ENCODE peak calls at places on chromosomes 1 and 21, in seven cellular contexts. One of them, this sample, is unnamed.

GRCh38 chr1:61300899-61301298 is 218.5 kb downstream of the NFIA start:
- DNase-seq in iPS DF 6.9: no peak
- DNase-seq in testis: no peak
- DNase-seq in fibroblast of lung: no peak
- DNase-seq in retinal pigment epithelial cell: no peak
- DNase-seq in tibial nerve: no peak
- DNase-seq in CD8-positive, alpha-beta T cell: no peak
- DNase-seq in this sample: no peak

GRCh38 chr21:44517175-44517899 is 22.7 kb downstream of the KRTAP10-1 start:
- DNase-seq in iPS DF 6.9: no peak
- DNase-seq in testis: peak
- DNase-seq in fibroblast of lung: peak
- DNase-seq in retinal pigment epithelial cell: no peak
- DNase-seq in tibial nerve: no peak
- DNase-seq in CD8-positive, alpha-beta T cell: no peak
- DNase-seq in this sample: peak

GRCh38 chr1:164617607-164618564 is 58.9 kb downstream of the PBX1 start:
- DNase-seq in iPS DF 6.9: no peak
- DNase-seq in testis: no peak
- DNase-seq in fibroblast of lung: no peak
- DNase-seq in retinal pigment epithelial cell: no peak
- DNase-seq in tibial nerve: peak
- DNase-seq in CD8-positive, alpha-beta T cell: no peak
- DNase-seq in this sample: no peak

GRCh38 chr1:155173478-155174333 is at the start of gene TRIM46:
- DNase-seq in iPS DF 6.9: no peak
- DNase-seq in testis: no peak
- DNase-seq in fibroblast of lung: peak
- DNase-seq in retinal pigment epithelial cell: no peak
- DNase-seq in tibial nerve: no peak
- DNase-seq in CD8-positive, alpha-beta T cell: peak
- DNase-seq in this sample: no peak

GRCh38 chr1:157234705-157235273 is 96.6 kb upstream of the ETV3 start:
- DNase-seq in iPS DF 6.9: no peak
- DNase-seq in testis: no peak
- DNase-seq in fibroblast of lung: no peak
- DNase-seq in retinal pigment epithelial cell: no peak
- DNase-seq in tibial nerve: no peak
- DNase-seq in CD8-positive, alpha-beta T cell: no peak
- DNase-seq in this sample: no peak

GRCh38 chr1:236888903-236889302 is 93.8 kb downstream of the MTR start:
- DNase-seq in iPS DF 6.9: no peak
- DNase-seq in testis: peak
- DNase-seq in fibroblast of lung: no peak
- DNase-seq in retinal pigment epithelial cell: no peak
- DNase-seq in tibial nerve: no peak
- DNase-seq in CD8-positive, alpha-beta T cell: no peak
- DNase-seq in this sample: no peak

GRCh38 chr1:214842856-214843255 is 239.7 kb upstream of the KCNK2 start:
- DNase-seq in iPS DF 6.9: no peak
- DNase-seq in testis: no peak
- DNase-seq in fibroblast of lung: peak
- DNase-seq in retinal pigment epithelial cell: no peak
- DNase-seq in tibial nerve: no peak
- DNase-seq in CD8-positive, alpha-beta T cell: no peak
- DNase-seq in this sample: no peak

GRCh38 chr1:40774266-40774998 is 9.2 kb upstream of the KCNQ4 start:
- DNase-seq in iPS DF 6.9: peak
- DNase-seq in testis: peak
- DNase-seq in fibroblast of lung: peak
- DNase-seq in retinal pigment epithelial cell: no peak
- DNase-seq in tibial nerve: peak
- DNase-seq in CD8-positive, alpha-beta T cell: peak
- DNase-seq in this sample: peak

GRCh38 chr21:34702341-34702807 is 33.6 kb downstream of the CLIC6 start:
- DNase-seq in iPS DF 6.9: no peak
- DNase-seq in testis: no peak
- DNase-seq in fibroblast of lung: peak
- DNase-seq in retinal pigment epithelial cell: no peak
- DNase-seq in tibial nerve: peak
- DNase-seq in CD8-positive, alpha-beta T cell: no peak
- DNase-seq in this sample: no peak

GRCh38 chr21:42878678-42878992 is 704 bp downstream of the WDR4 start:
- DNase-seq in iPS DF 6.9: no peak
- DNase-seq in testis: no peak
- DNase-seq in fibroblast of lung: no peak
- DNase-seq in retinal pigment epithelial cell: no peak
- DNase-seq in tibial nerve: no peak
- DNase-seq in CD8-positive, alpha-beta T cell: no peak
- DNase-seq in this sample: no peak

GRCh38 chr1:240575976-240576666 is 35.8 kb downstream of the GREM2 start:
- DNase-seq in iPS DF 6.9: no peak
- DNase-seq in testis: no peak
- DNase-seq in fibroblast of lung: peak
- DNase-seq in retinal pigment epithelial cell: no peak
- DNase-seq in tibial nerve: peak
- DNase-seq in CD8-positive, alpha-beta T cell: no peak
- DNase-seq in this sample: no peak

GRCh38 chr1:213720032-213720431 is 267.7 kb upstream of the PROX1 start:
- DNase-seq in iPS DF 6.9: no peak
- DNase-seq in testis: no peak
- DNase-seq in fibroblast of lung: no peak
- DNase-seq in retinal pigment epithelial cell: no peak
- DNase-seq in tibial nerve: no peak
- DNase-seq in CD8-positive, alpha-beta T cell: no peak
- DNase-seq in this sample: no peak

GRCh38 chr1:153646672-153647374 is 11.7 kb upstream of the SNAPIN start:
- DNase-seq in iPS DF 6.9: no peak
- DNase-seq in testis: no peak
- DNase-seq in fibroblast of lung: no peak
- DNase-seq in retinal pigment epithelial cell: no peak
- DNase-seq in tibial nerve: no peak
- DNase-seq in CD8-positive, alpha-beta T cell: no peak
- DNase-seq in this sample: no peak

GRCh38 chr1:46489169-46489637 is 433 bp upstream of the DMBX1 start:
- DNase-seq in iPS DF 6.9: no peak
- DNase-seq in testis: no peak
- DNase-seq in fibroblast of lung: no peak
- DNase-seq in retinal pigment epithelial cell: no peak
- DNase-seq in tibial nerve: no peak
- DNase-seq in CD8-positive, alpha-beta T cell: no peak
- DNase-seq in this sample: no peak

GRCh38 chr1:181239086-181239485 is 150.6 kb downstream of the IER5 start:
- DNase-seq in iPS DF 6.9: no peak
- DNase-seq in testis: no peak
- DNase-seq in fibroblast of lung: no peak
- DNase-seq in retinal pigment epithelial cell: no peak
- DNase-seq in tibial nerve: no peak
- DNase-seq in CD8-positive, alpha-beta T cell: no peak
- DNase-seq in this sample: no peak

GRCh38 chr1:235022341-235023196 is 106.1 kb downstream of the TOMM20 start:
- DNase-seq in iPS DF 6.9: no peak
- DNase-seq in testis: no peak
- DNase-seq in fibroblast of lung: peak
- DNase-seq in retinal pigment epithelial cell: no peak
- DNase-seq in tibial nerve: no peak
- DNase-seq in CD8-positive, alpha-beta T cell: no peak
- DNase-seq in this sample: peak

GRCh38 chr1:61109910-61110309 is 27.5 kb downstream of the NFIA start:
- DNase-seq in iPS DF 6.9: no peak
- DNase-seq in testis: no peak
- DNase-seq in fibroblast of lung: no peak
- DNase-seq in retinal pigment epithelial cell: no peak
- DNase-seq in tibial nerve: no peak
- DNase-seq in CD8-positive, alpha-beta T cell: no peak
- DNase-seq in this sample: no peak

GRCh38 chr1:228336308-228337030 is 70.2 kb downstream of the TRIM11 start:
- DNase-seq in iPS DF 6.9: no peak
- DNase-seq in testis: no peak
- DNase-seq in fibroblast of lung: no peak
- DNase-seq in retinal pigment epithelial cell: no peak
- DNase-seq in tibial nerve: no peak
- DNase-seq in CD8-positive, alpha-beta T cell: no peak
- DNase-seq in this sample: peak

GRCh38 chr1:63777965-63778880 is 4.4 kb downstream of the ROR1 start:
- DNase-seq in iPS DF 6.9: no peak
- DNase-seq in testis: no peak
- DNase-seq in fibroblast of lung: no peak
- DNase-seq in retinal pigment epithelial cell: no peak
- DNase-seq in tibial nerve: no peak
- DNase-seq in CD8-positive, alpha-beta T cell: no peak
- DNase-seq in this sample: no peak

GRCh38 chr21:29146726-29147125 is 16.3 kb downstream of the MAP3K7CL start:
- DNase-seq in iPS DF 6.9: no peak
- DNase-seq in testis: no peak
- DNase-seq in fibroblast of lung: peak
- DNase-seq in retinal pigment epithelial cell: no peak
- DNase-seq in tibial nerve: no peak
- DNase-seq in CD8-positive, alpha-beta T cell: no peak
- DNase-seq in this sample: no peak

GRCh38 chr1:109579496-109579895 is 31.1 kb downstream of the GNAI3 start:
- DNase-seq in iPS DF 6.9: no peak
- DNase-seq in testis: no peak
- DNase-seq in fibroblast of lung: peak
- DNase-seq in retinal pigment epithelial cell: no peak
- DNase-seq in tibial nerve: no peak
- DNase-seq in CD8-positive, alpha-beta T cell: no peak
- DNase-seq in this sample: no peak

GRCh38 chr1:2230781-2231666 is 2.9 kb downstream of the SKI start:
- DNase-seq in iPS DF 6.9: no peak
- DNase-seq in testis: peak
- DNase-seq in fibroblast of lung: no peak
- DNase-seq in retinal pigment epithelial cell: no peak
- DNase-seq in tibial nerve: no peak
- DNase-seq in CD8-positive, alpha-beta T cell: peak
- DNase-seq in this sample: no peak
- H3K4me3 ChIP-seq in iPS DF 6.9: peak
- H3K4me3 ChIP-seq in testis: peak
- H3K4me3 ChIP-seq in fibroblast of lung: peak
- H3K4me3 ChIP-seq in retinal pigment epithelial cell: peak
- H3K4me3 ChIP-seq in tibial nerve: peak
- H3K4me3 ChIP-seq in CD8-positive, alpha-beta T cell: peak
- H3K4me3 ChIP-seq in this sample: peak

GRCh38 chr1:205504311-205505075 is at the start of gene CDK18:
- DNase-seq in iPS DF 6.9: peak
- DNase-seq in testis: peak
- DNase-seq in fibroblast of lung: peak
- DNase-seq in retinal pigment epithelial cell: no peak
- DNase-seq in tibial nerve: peak
- DNase-seq in CD8-positive, alpha-beta T cell: peak
- DNase-seq in this sample: peak

GRCh38 chr1:205505076-205505729 is 734 bp downstream of the CDK18 start:
- DNase-seq in iPS DF 6.9: no peak
- DNase-seq in testis: no peak
- DNase-seq in fibroblast of lung: no peak
- DNase-seq in retinal pigment epithelial cell: no peak
- DNase-seq in tibial nerve: no peak
- DNase-seq in CD8-positive, alpha-beta T cell: no peak
- DNase-seq in this sample: no peak

GRCh38 chr1:205506409-205507196 is 2.1 kb downstream of the CDK18 start:
- DNase-seq in iPS DF 6.9: no peak
- DNase-seq in testis: no peak
- DNase-seq in fibroblast of lung: no peak
- DNase-seq in retinal pigment epithelial cell: no peak
- DNase-seq in tibial nerve: no peak
- DNase-seq in CD8-positive, alpha-beta T cell: no peak
- DNase-seq in this sample: no peak

GRCh38 chr1:205507896-205508714 is 3.6 kb downstream of the CDK18 start:
- DNase-seq in iPS DF 6.9: no peak
- DNase-seq in testis: no peak
- DNase-seq in fibroblast of lung: no peak
- DNase-seq in retinal pigment epithelial cell: no peak
- DNase-seq in tibial nerve: no peak
- DNase-seq in CD8-positive, alpha-beta T cell: no peak
- DNase-seq in this sample: no peak

GRCh38 chr1:205505791-205506190 is 1.3 kb downstream of the CDK18 start:
- DNase-seq in iPS DF 6.9: no peak
- DNase-seq in testis: no peak
- DNase-seq in fibroblast of lung: peak
- DNase-seq in retinal pigment epithelial cell: peak
- DNase-seq in tibial nerve: no peak
- DNase-seq in CD8-positive, alpha-beta T cell: no peak
- DNase-seq in this sample: peak
- H3K4me3 ChIP-seq in iPS DF 6.9: peak
- H3K4me3 ChIP-seq in testis: no peak
- H3K4me3 ChIP-seq in fibroblast of lung: no peak
- H3K4me3 ChIP-seq in retinal pigment epithelial cell: peak
- H3K4me3 ChIP-seq in tibial nerve: peak
- H3K4me3 ChIP-seq in CD8-positive, alpha-beta T cell: no peak
- H3K4me3 ChIP-seq in this sample: peak

GRCh38 chr1:22953392-22954141 is 19.1 kb downstream of the LACTBL1 start:
- DNase-seq in iPS DF 6.9: no peak
- DNase-seq in testis: no peak
- DNase-seq in fibroblast of lung: no peak
- DNase-seq in retinal pigment epithelial cell: no peak
- DNase-seq in tibial nerve: no peak
- DNase-seq in CD8-positive, alpha-beta T cell: no peak
- DNase-seq in this sample: no peak

GRCh38 chr1:22955146-22955545 is 17.5 kb downstream of the LACTBL1 start:
- DNase-seq in iPS DF 6.9: no peak
- DNase-seq in testis: no peak
- DNase-seq in fibroblast of lung: no peak
- DNase-seq in retinal pigment epithelial cell: no peak
- DNase-seq in tibial nerve: no peak
- DNase-seq in CD8-positive, alpha-beta T cell: no peak
- DNase-seq in this sample: no peak

GRCh38 chr1:22957066-22957465 is 15.6 kb downstream of the LACTBL1 start:
- DNase-seq in iPS DF 6.9: no peak
- DNase-seq in testis: no peak
- DNase-seq in fibroblast of lung: no peak
- DNase-seq in retinal pigment epithelial cell: no peak
- DNase-seq in tibial nerve: no peak
- DNase-seq in CD8-positive, alpha-beta T cell: no peak
- DNase-seq in this sample: no peak

GRCh38 chr1:22949807-22950462 is 22.7 kb downstream of the LACTBL1 start:
- DNase-seq in iPS DF 6.9: no peak
- DNase-seq in testis: no peak
- DNase-seq in fibroblast of lung: no peak
- DNase-seq in retinal pigment epithelial cell: no peak
- DNase-seq in tibial nerve: no peak
- DNase-seq in CD8-positive, alpha-beta T cell: no peak
- DNase-seq in this sample: no peak

GRCh38 chr1:22952694-22953391 is 19.8 kb downstream of the LACTBL1 start:
- DNase-seq in iPS DF 6.9: no peak
- DNase-seq in testis: peak
- DNase-seq in fibroblast of lung: no peak
- DNase-seq in retinal pigment epithelial cell: no peak
- DNase-seq in tibial nerve: no peak
- DNase-seq in CD8-positive, alpha-beta T cell: no peak
- DNase-seq in this sample: no peak
- H3K4me3 ChIP-seq in iPS DF 6.9: peak
- H3K4me3 ChIP-seq in testis: peak
- H3K4me3 ChIP-seq in fibroblast of lung: no peak
- H3K4me3 ChIP-seq in retinal pigment epithelial cell: no peak
- H3K4me3 ChIP-seq in tibial nerve: no peak
- H3K4me3 ChIP-seq in CD8-positive, alpha-beta T cell: no peak
- H3K4me3 ChIP-seq in this sample: no peak

DNA sequence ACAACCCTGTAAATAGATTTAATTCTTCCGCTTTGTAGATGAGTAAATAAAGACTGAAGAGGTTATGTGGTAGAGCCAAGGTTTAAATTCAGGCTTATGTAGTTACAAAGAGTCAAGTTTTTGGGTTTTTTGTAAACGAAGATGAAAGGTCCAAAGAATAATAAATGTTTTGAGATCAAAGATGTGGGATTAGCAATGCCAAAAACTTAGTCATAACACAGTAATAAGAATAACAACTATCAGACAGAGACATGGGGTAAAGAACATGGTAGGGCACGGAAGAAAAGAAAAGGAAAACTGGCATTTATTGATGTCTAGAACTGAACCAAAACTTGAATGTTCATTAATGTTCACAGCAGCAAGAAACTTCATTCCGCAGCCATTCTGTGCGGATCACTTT is 42.9 kb downstream of the EXTL2 start:
- DNase-seq in iPS DF 6.9: no peak
- DNase-seq in testis: no peak
- DNase-seq in fibroblast of lung: peak
- DNase-seq in retinal pigment epithelial cell: no peak
- DNase-seq in tibial nerve: no peak
- DNase-seq in CD8-positive, alpha-beta T cell: no peak
- DNase-seq in this sample: no peak
- H3K4me3 ChIP-seq in iPS DF 6.9: no peak
- H3K4me3 ChIP-seq in testis: no peak
- H3K4me3 ChIP-seq in fibroblast of lung: no peak
- H3K4me3 ChIP-seq in retinal pigment epithelial cell: no peak
- H3K4me3 ChIP-seq in tibial nerve: no peak
- H3K4me3 ChIP-seq in CD8-positive, alpha-beta T cell: no peak
- H3K4me3 ChIP-seq in this sample: no peak

This sample was measured in right lobe of liver.